ENCODE peak calls at places on chromosome 7, in five cellular contexts. D is A673, O is MM.1S, Z is kidney epithelial cell, L is kidney. X is an unnamed sample.

GRCh38 chr7:120858299-120858636 is 324 bp upstream of the TSPAN12 start:
- DNase-seq in Z (no peak), D (no peak), O (no peak), L (no peak), X (no peak)

GRCh38 chr7:70660819-70661191 is 471.1 kb upstream of the GALNT17 start:
- DNase-seq in L (no peak), O (no peak), D (no peak), Z (no peak), X (no peak)

GRCh38 chr7:42167914-42168236 is 69.1 kb downstream of the GLI3 start:
- DNase-seq in D (no peak), O (no peak), L (no peak), Z (no peak), X (no peak)

GRCh38 chr7:22759721-22760120 is 32.7 kb downstream of the IL6 start:
- DNase-seq in D (no peak), O (no peak), Z (no peak), L (no peak), X (no peak)

GRCh38 chr7:105097619-105098018 is 83.6 kb downstream of the KMT2E start:
- DNase-seq in O (no peak), D (peak; percentile 33), L (no peak), Z (no peak), X (no peak)

GRCh38 chr7:44279731-44280505 is 45.5 kb downstream of the CAMK2B start:
- DNase-seq in O (no peak), Z (no peak), D (no peak), L (peak; percentile 52), X (peak; percentile 28)

GRCh38 chr7:91894781-91895480 is 14.4 kb upstream of the MTERF1 start:
- DNase-seq in D (no peak), L (no peak), Z (no peak), O (no peak), X (no peak)

GRCh38 chr7:43041105-43041504 is 71.3 kb upstream of the HECW1 start:
- DNase-seq in D (no peak), L (no peak), Z (no peak), O (no peak), X (no peak)

GRCh38 chr7:1458676-1459511 is at the start of gene MICALL2:
- DNase-seq in L (peak; percentile 96), Z (peak; percentile 39), D (peak; percentile 55), O (no peak), X (peak; percentile 88)

GRCh38 chr7:65251851-65252620 is 121.6 kb upstream of the ZNF92 start:
- DNase-seq in L (no peak), D (peak; percentile 63), O (no peak), Z (peak; percentile 57), X (peak; percentile 90)

GRCh38 chr7:953547-954327 is 743 bp downstream of the ADAP1 start:
- DNase-seq in O (no peak), D (no peak), L (peak; percentile 89), Z (no peak), X (peak; percentile 89)

GRCh38 chr7:55171157-55171556 is 152.3 kb downstream of the EGFR start:
- DNase-seq in D (no peak), L (no peak), O (no peak), Z (no peak), X (no peak)

GRCh38 chr7:128065872-128066271 is 34.6 kb upstream of the LRRC4 start:
- DNase-seq in Z (no peak), D (no peak), L (no peak), O (no peak), X (no peak)

GRCh38 chr7:46764100-46764941 is 817.6 kb downstream of the TNS3 start:
- DNase-seq in O (no peak), L (no peak), D (peak; percentile 62), Z (peak; percentile 91), X (no peak)

GRCh38 chr7:96657347-96658010 is 52.2 kb downstream of the SEM1 start:
- DNase-seq in O (no peak), L (no peak), Z (peak; percentile 18), D (no peak), X (peak; percentile 10)

GRCh38 chr7:21507627-21508343 is 35.1 kb upstream of the DNAH11 start:
- DNase-seq in Z (no peak), L (no peak), D (peak; percentile 65), O (peak; percentile 29), X (peak; percentile 33)

GRCh38 chr7:51428226-51428887 is 111.7 kb upstream of the COBL start:
- DNase-seq in L (no peak), D (no peak), O (no peak), Z (no peak), X (no peak)

GRCh38 chr7:55490099-55490498 is 82.2 kb downstream of the VOPP1 start:
- DNase-seq in L (no peak), D (no peak), O (no peak), Z (no peak), X (no peak)

GRCh38 chr7:116967983-116968382 is 14.7 kb downstream of the ST7 start:
- DNase-seq in L (no peak), D (no peak), Z (no peak), O (no peak), X (no peak)

GRCh38 chr7:159144756-159145543 is at the start of gene VIPR2:
- DNase-seq in Z (no peak), D (no peak), O (no peak), L (no peak), X (peak; percentile 88)

GRCh38 chr7:98856021-98856422 is 13.8 kb downstream of the TMEM130 start:
- DNase-seq in Z (no peak), O (no peak), D (no peak), L (no peak), X (peak; percentile 21)

GRCh38 chr7:21468969-21469368 is 41.1 kb downstream of the SP4 start:
- DNase-seq in L (no peak), O (no peak), D (no peak), Z (no peak), X (no peak)

GRCh38 chr7:44061645-44062179 is 3.7 kb downstream of the PGAM2 start:
- DNase-seq in Z (no peak), L (no peak), D (no peak), O (no peak), X (peak; percentile 18)

GRCh38 chr7:3338161-3338560 is 37.1 kb downstream of the SDK1 start:
- DNase-seq in L (no peak), O (no peak), Z (no peak), D (no peak), X (no peak)

GRCh38 chr7:50347693-50348092 is 43.2 kb downstream of the IKZF1 start:
- DNase-seq in Z (no peak), L (no peak), D (no peak), O (no peak), X (no peak)

GRCh38 chr7:117458977-117459583 is 20.7 kb upstream of the CFTR start:
- DNase-seq in L (no peak), O (peak; percentile 58), D (peak; percentile 56), Z (no peak), X (no peak)

GRCh38 chr7:111784311-111784710 is 222.0 kb upstream of the IMMP2L start:
- DNase-seq in Z (no peak), L (no peak), O (no peak), D (no peak), X (no peak)

GRCh38 chr7:98079891-98080653 is 26.6 kb upstream of the LMTK2 start:
- DNase-seq in O (no peak), Z (no peak), L (no peak), D (peak; percentile 72), X (no peak)

GRCh38 chr7:137287651-137288258 is 55.8 kb downstream of the PTN start:
- DNase-seq in Z (no peak), L (no peak), O (no peak), D (peak; percentile 3), X (no peak)

GRCh38 chr7:89023902-89024301 is 228.4 kb upstream of the TEX47 start:
- DNase-seq in Z (no peak), O (peak; percentile 78), D (no peak), L (no peak), X (no peak)

GRCh38 chr7:69109131-69109740 is 489.0 kb upstream of the AUTS2 start:
- DNase-seq in L (no peak), O (no peak), Z (no peak), D (no peak), X (no peak)

DNA sequence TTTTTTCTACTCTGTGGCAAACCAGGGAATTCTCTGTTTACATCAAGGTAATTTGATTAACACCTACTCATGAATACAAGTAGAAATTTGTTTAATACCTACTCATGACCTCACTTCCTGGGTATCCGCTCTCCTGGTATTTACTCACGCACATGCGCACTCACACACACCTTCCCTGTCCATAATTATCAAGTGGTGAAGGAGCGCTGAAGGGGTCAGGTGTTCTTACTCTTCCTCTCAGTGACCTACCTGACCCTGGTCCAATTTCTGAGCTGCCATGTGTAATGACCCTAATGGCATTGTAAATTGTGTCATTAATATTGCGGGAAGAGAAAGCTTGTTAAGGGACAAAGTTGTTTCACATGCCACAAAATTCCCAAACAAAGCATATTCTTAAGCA is 41.3 kb upstream of the TRIL start:
- DNase-seq in O (no peak), Z (no peak), L (no peak), D (no peak), X (no peak)
- H3K4me3 ChIP-seq in O (no peak overlapping the region), Z (no peak overlapping the region), L (no peak overlapping the region), D (no peak overlapping the region), X (no peak overlapping the region)

DNA sequence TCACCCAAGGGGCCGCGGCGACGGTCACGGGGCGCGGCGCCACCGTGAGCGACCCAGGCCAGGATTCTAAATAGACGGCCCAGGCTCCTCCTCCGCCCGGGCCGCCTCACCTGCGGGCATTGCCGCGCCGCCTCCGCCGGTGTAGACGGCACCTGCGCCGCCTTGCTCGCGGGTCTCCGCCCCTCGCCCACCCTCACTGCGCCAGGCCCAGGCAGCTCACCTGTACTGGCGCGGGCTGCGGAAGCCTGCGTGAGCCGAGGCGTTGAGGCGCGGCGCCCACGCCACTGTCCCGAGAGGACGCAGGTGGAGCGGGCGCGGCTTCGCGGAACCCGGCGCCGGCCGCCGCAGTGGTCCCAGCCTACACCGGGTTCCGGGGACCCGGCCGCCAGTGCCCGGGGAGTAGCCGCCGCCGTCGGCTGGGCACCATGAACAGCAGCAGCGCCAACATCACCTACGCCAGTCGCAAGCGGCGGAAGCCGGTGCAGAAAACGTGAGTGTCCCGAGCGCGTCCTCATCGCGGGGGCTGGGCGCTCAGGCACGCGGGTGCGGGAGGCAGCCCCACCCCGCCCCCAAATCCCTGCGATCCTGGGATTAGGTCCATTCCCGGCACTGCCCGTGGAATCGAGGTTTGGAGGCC is 506 bp downstream of the AHR start:
- DNase-seq in Z (no peak), L (peak; percentile 87), O (peak; percentile 56), D (peak; percentile 49), X (peak; percentile 68)
- H3K4me3 ChIP-seq in Z (peak overlapping the region; percentile 96), L (peak overlapping the region; percentile 88), O (peak overlapping the region; percentile 89), D (peak overlapping the region; percentile 76), X (peak overlapping the region; percentile 73)

GRCh38 chr7:18087687-18088078 is 60.0 kb upstream of the PRPS1L1 start:
- DNase-seq in D (no peak), Z (no peak), L (no peak), O (no peak), X (peak; percentile 23)
- H3K4me3 ChIP-seq in D (peak overlapping the region; percentile 49), Z (no peak overlapping the region), L (peak overlapping the region; percentile 63), O (no peak overlapping the region), X (peak overlapping the region; percentile 66)

GRCh38 chr7:132399367-132399766 is 176.9 kb downstream of the PLXNA4 start:
- DNase-seq in L (no peak), D (no peak), Z (no peak), O (no peak), X (no peak)

GRCh38 chr7:132402096-132402495 is 174.2 kb downstream of the PLXNA4 start:
- DNase-seq in Z (no peak), L (no peak), D (no peak), O (no peak), X (no peak)

GRCh38 chr7:132402751-132403245 is 173.5 kb downstream of the PLXNA4 start:
- DNase-seq in Z (no peak), D (no peak), O (no peak), L (no peak), X (no peak)

GRCh38 chr7:132398253-132398913 is 177.9 kb downstream of the PLXNA4 start:
- DNase-seq in L (no peak), O (no peak), D (no peak), Z (no peak), X (no peak)

GRCh38 chr7:132400667-132401142 is 175.6 kb downstream of the PLXNA4 start:
- DNase-seq in O (no peak), D (no peak), Z (no peak), L (no peak), X (no peak)
- H3K4me3 ChIP-seq in O (no peak overlapping the region), D (no peak overlapping the region), Z (no peak overlapping the region), L (no peak overlapping the region), X (no peak overlapping the region)